ENCODE peak calls at places on chromosomes 4 and X, in six cellular contexts. C is cardiac muscle cell, Z is aorta, N is body of pancreas, B is tibial artery, X is IMR-90. A is an unnamed sample. For H3K9me3, the result is how much of the 10 kb centered on the place peaks cover.

GRCh38 chr4:133151681-133152329 is 2.7 kb downstream of the PCDH10 start:
- DNase-seq in C (peak), Z (peak), N (no peak), B (no peak), X (no peak), A (no peak)

GRCh38 chrX:20217279-20217678 is 49.4 kb downstream of the RPS6KA3 start:
- DNase-seq in C (no peak), Z (no peak), N (no peak), B (no peak), X (peak), A (no peak)

GRCh38 chr4:159101983-159102622 is 776 bp upstream of the RAPGEF2 start:
- DNase-seq in C (peak), Z (no peak), N (no peak), B (no peak), X (no peak), A (no peak)

GRCh38 chrX:110045988-110046387 is 43.1 kb downstream of the TMEM164 start:
- DNase-seq in C (peak), Z (no peak), N (peak), B (no peak), X (no peak), A (no peak)

GRCh38 chr4:174332741-174333493 is 49.2 kb downstream of the CEP44 start:
- DNase-seq in C (no peak), Z (no peak), N (no peak), B (no peak), X (no peak), A (no peak)

GRCh38 chr4:58564695-58565094 is 1454.5 kb upstream of the IGFBP7 start:
- DNase-seq in C (no peak), Z (no peak), N (no peak), B (no peak), X (no peak), A (no peak)

GRCh38 chr4:2338754-2339457 is 77.0 kb upstream of the MXD4 start:
- DNase-seq in C (no peak), Z (peak), N (no peak), B (no peak), X (no peak), A (no peak)

GRCh38 chr4:88014506-88014905 is 7.1 kb downstream of the PKD2 start:
- DNase-seq in C (no peak), Z (no peak), N (no peak), B (no peak), X (no peak), A (no peak)

GRCh38 chrX:53813663-53814440 is 127.3 kb upstream of the HUWE1 start:
- DNase-seq in C (no peak), Z (no peak), N (no peak), B (no peak), X (no peak), A (no peak)

GRCh38 chr4:153564630-153565525 is 98.7 kb downstream of the TMEM131L start:
- DNase-seq in C (no peak), Z (no peak), N (peak), B (no peak), X (peak), A (no peak)

GRCh38 chr4:156948738-156949137 is 22.9 kb downstream of the PDGFC start:
- DNase-seq in C (no peak), Z (no peak), N (no peak), B (no peak), X (no peak), A (no peak)

GRCh38 chr4:186946682-186947294 is 223.1 kb upstream of the FAT1 start:
- DNase-seq in C (peak), Z (no peak), N (peak), B (no peak), X (peak), A (no peak)

GRCh38 chrX:151722241-151722846 is 6.5 kb downstream of the FATE1 start:
- DNase-seq in C (peak), Z (peak), N (peak), B (no peak), X (no peak), A (no peak)

GRCh38 chr4:76546282-76547166 is 111.5 kb downstream of the SHROOM3 start:
- DNase-seq in C (no peak), Z (peak), N (peak), B (peak), X (peak), A (no peak)

GRCh38 chrX:101430457-101431078 is 22.5 kb downstream of the HNRNPH2 start:
- DNase-seq in C (no peak), Z (no peak), N (no peak), B (no peak), X (peak), A (no peak)

GRCh38 chrX:153488231-153488914 is 6.4 kb upstream of the BGN start:
- DNase-seq in C (no peak), Z (peak), N (no peak), B (peak), X (peak), A (no peak)

GRCh38 chr4:156673483-156673882 is 298.1 kb downstream of the PDGFC start:
- DNase-seq in C (no peak), Z (no peak), N (no peak), B (no peak), X (peak), A (no peak)

GRCh38 chr4:120826853-120827252 is 95.7 kb downstream of the PRDM5 start:
- DNase-seq in C (no peak), Z (no peak), N (no peak), B (no peak), X (no peak), A (no peak)

GRCh38 chr4:152348670-152349069 is 187.2 kb downstream of the FBXW7 start:
- DNase-seq in C (peak), Z (no peak), N (no peak), B (no peak), X (no peak), A (no peak)

GRCh38 chr4:78612398-78613005 is 60.9 kb downstream of the ANXA3 start:
- DNase-seq in C (peak), Z (no peak), N (peak), B (no peak), X (peak), A (no peak)

GRCh38 chrX:63428348-63428747 is 77.2 kb upstream of the SPIN4 start:
- DNase-seq in C (no peak), Z (no peak), N (no peak), B (no peak), X (peak), A (no peak)
- H3K9me3 ChIP-seq in C (under half), Z (under half), N (under half), B (under half), X (under half), A (under half)

DNA sequence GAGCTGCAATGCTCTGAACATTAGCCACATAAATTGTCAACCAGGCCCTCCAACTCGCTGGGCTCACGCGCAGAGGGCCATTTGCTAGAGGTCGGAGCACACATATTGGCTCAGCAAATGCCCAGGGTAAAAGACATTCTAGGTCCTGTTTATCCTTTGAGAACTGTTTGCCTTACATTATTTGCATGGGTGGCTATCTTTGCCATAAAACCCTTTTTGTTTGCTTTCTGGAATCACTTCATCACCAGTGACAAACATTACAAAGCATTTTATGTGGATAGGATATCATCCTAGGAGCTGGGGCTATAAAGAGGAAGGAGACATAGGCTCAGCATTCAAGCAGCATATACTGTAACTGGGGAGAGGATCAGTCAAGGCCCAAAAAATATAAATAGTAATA is 149.2 kb upstream of the RAI2 start:
- DNase-seq in C (no peak), Z (no peak), N (no peak), B (no peak), X (no peak), A (no peak)
- H3K9me3 ChIP-seq in C (under half), Z (under half), N (under half), B (under half), X (under half), A (under half)

GRCh38 chrX:132664273-132664672 is 175.4 kb upstream of the MBNL3 start:
- DNase-seq in C (no peak), Z (no peak), N (no peak), B (no peak), X (no peak), A (no peak)
- H3K9me3 ChIP-seq in C (under half), Z (under half), N (under half), B (under half), X (under half), A (under half)

DNA sequence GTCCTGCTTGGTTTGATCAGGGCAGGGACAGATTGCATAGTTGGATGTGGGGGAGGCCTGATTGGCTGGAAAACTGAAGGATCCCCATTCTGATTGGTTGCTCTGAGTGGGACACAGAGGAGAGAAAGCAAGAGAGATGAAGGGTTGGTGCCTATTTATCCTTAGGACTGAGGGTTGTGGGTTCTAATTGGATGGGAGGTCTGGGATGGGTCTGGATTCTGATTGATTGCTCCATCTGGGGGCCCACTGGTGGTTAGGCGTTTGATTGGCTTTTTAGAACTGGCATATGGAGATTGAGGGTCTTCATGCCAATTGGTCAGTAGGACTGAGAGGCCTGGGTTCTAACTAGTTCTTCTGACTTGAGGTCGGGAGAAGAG is 644 bp upstream of the EBP start:
- DNase-seq in C (no peak), Z (no peak), N (no peak), B (no peak), X (no peak), A (no peak)
- H3K9me3 ChIP-seq in C (under half), Z (under half), N (under half), B (under half), X (under half), A (under half)

GRCh38 chr4:173666-174314 is 49.5 kb downstream of the ZNF718 start:
- DNase-seq in C (no peak), Z (no peak), N (no peak), B (no peak), X (no peak), A (no peak)
- H3K9me3 ChIP-seq in C (under half), Z (under half), N (under half), B (under half), X (under half), A (under half)

DNA sequence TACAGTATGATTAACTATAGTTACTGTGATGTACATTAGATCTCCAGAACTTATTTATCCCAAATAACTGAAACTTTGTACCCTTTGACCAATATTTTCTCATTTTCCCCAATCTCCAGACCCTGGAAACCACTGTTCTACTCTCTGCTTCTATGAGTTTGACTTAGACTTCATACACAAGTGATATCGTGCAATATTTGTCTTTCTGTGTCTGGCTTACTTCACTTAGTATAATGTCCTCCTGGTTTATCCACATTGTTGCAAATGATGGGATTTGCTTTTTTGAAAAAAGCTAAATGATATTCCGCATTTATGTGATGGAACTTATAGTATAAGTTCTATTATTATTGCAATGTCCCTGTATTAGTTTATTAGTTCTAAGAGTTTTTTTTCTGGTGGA is 81.8 kb upstream of the SOD3 start:
- DNase-seq in C (no peak), Z (no peak), N (no peak), B (no peak), X (no peak), A (no peak)
- H3K9me3 ChIP-seq in C (under half), Z (under half), N (under half), B (under half), X (under half), A (under half)

GRCh38 chrX:46777971-46778810 is 19.3 kb upstream of the SLC9A7 start:
- DNase-seq in C (no peak), Z (no peak), N (no peak), B (no peak), X (peak), A (no peak)
- H3K9me3 ChIP-seq in C (under half), Z (under half), N (under half), B (under half), X (under half), A (under half)

DNA sequence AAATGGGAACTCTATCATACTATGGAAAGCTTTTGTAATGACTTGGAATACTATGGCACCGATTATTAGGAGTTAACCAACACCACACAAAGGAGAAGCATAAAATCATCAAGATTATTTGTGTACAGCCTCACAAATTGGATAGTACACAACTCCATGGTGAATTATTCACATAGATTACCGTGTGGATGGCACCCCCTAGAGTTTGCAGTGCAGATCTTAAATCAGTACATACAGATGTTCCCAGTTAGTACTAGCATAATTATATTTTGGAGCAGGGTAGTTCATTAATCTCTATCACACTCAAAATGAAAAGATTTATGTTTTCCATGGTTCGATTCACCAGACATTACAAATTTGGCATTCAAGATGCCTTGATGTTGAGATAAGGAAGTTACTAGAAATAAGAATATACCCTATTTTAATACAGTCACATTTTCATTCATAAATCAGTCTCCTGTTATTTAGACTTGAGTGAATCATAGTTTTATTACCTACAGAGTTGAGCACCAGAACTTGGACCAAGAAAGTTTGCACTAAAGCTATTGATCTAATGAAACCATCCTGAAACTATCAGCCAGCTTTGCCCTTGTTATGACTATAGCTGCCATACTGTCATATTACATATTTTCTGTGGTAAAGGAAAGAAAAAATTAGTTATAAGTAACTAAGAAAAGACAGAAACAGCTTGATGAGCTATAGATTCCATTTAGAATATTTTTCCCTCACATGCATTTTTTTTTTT is 531.8 kb downstream of the GLUD2 start:
- DNase-seq in C (peak), Z (no peak), N (peak), B (no peak), X (no peak), A (no peak)
- H3K9me3 ChIP-seq in C (under half), Z (under half), N (under half), B (under half), X (under half), A (under half)

DNA sequence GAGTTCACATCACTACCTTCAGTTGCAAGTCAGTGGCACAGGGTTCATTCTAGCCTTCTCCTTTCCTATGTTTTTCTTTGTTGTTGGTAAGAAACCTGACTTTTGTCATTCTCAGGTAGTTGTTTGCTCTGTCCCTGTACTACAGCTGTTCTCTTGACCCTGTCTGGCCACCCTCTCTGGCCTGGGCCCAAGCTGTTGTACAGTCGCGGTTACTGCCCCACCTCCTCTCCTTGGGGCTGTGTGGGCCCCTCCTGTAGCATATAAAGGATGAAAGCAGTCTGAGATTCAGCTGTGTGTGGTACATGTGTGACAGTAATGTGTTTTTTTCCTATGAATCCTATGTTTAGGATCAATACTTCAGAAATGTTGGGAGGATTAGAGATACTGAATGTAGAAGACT is 12.5 kb downstream of the MOB1B start:
- DNase-seq in C (no peak), Z (no peak), N (peak), B (no peak), X (no peak), A (no peak)
- H3K9me3 ChIP-seq in C (under half), Z (under half), N (under half), B (under half), X (under half), A (under half)

GRCh38 chr4:7765676-7766075 is 174.0 kb downstream of the AFAP1 start:
- DNase-seq in C (no peak), Z (peak), N (no peak), B (no peak), X (no peak), A (no peak)
- H3K9me3 ChIP-seq in C (under half), Z (under half), N (under half), B (under half), X (under half), A (under half)